ENCODE peak calls at places on chromosomes 7 and 10, in four cellular contexts. F is AG09319, I is tibial nerve, R is neural progenitor cell. H is an unnamed sample.

GRCh38 chr7:143284591-143285453 is at the start of gene TMEM139:
- DNase-seq in R (peak; percentile 51), F (no peak), I (no peak), H (no peak)

GRCh38 chr7:98777051-98777450 is 92.8 kb downstream of the TMEM130 start:
- DNase-seq in I (no peak), R (no peak), F (no peak), H (no peak)

GRCh38 chr7:128954830-128955797 is 17.4 kb downstream of the IRF5 start:
- DNase-seq in I (no peak), R (peak; percentile 23), F (peak; percentile 19), H (no peak)

GRCh38 chr10:63515002-63515763 is 6.0 kb upstream of the REEP3 start:
- DNase-seq in I (no peak), R (peak; percentile 37), F (no peak), H (no peak)

GRCh38 chr7:16114633-16115032 is 306.7 kb downstream of the CRPPA start:
- DNase-seq in I (no peak), R (no peak), F (no peak), H (no peak)

GRCh38 chr7:68684246-68684850 is 913.9 kb upstream of the AUTS2 start:
- DNase-seq in I (no peak), F (no peak), R (peak; percentile 45), H (no peak)

GRCh38 chr7:155665957-155666287 is 21.5 kb downstream of the RBM33 start:
- DNase-seq in R (no peak), F (peak; percentile 51), I (no peak), H (no peak)

GRCh38 chr7:123594813-123595241 is 6.8 kb upstream of the ASB15 start:
- DNase-seq in R (peak; percentile 90), I (no peak), F (no peak), H (no peak)

GRCh38 chr7:64463636-64464375 is 99.1 kb downstream of the ZNF680 start:
- DNase-seq in F (peak; percentile 7), I (peak; percentile 50), R (no peak), H (no peak)

GRCh38 chr7:40804477-40805215 is 669.8 kb downstream of the SUGCT start:
- DNase-seq in R (no peak), F (peak; percentile 83), I (no peak), H (no peak)

GRCh38 chr10:24468281-24468751 is 255.4 kb downstream of the ARHGAP21 start:
- DNase-seq in R (no peak), I (no peak), F (no peak), H (no peak)

H was measured in GOT3.